ENCODE peak calls at places on chromosomes 1 and 21, in six cellular contexts. N is GM23338, J is PC-3, W is GM23248, I is OCI-LY7, Z is HCT116. S is an unnamed sample.

GRCh38 chr1:225652726-225653462 is at the start of gene ENAH:
- DNase-seq in N (peak; percentile 88), J (peak; percentile 88), W (peak; percentile 93), I (peak; percentile 70), Z (no peak), S (peak; percentile 49)

GRCh38 chr21:26966978-26967913 is at the start of gene ADAMTS5:
- DNase-seq in N (peak; percentile 74), J (peak; percentile 14), W (peak; percentile 92), I (no peak), Z (no peak), S (no peak)

GRCh38 chr21:44442266-44443125 is 12.8 kb upstream of the LRRC3 start:
- DNase-seq in N (no peak), J (no peak), W (no peak), I (no peak), Z (no peak), S (no peak)

GRCh38 chr1:215192306-215192705 is 109.8 kb downstream of the KCNK2 start:
- DNase-seq in N (no peak), J (peak; percentile 85), W (peak; percentile 67), I (no peak), Z (no peak), S (no peak)

GRCh38 chr1:162690672-162691434 is 58.6 kb downstream of the DDR2 start:
- DNase-seq in N (peak; percentile 53), J (peak; percentile 98), W (peak; percentile 98), I (no peak), Z (peak; percentile 73), S (no peak)

GRCh38 chr21:44093761-44094160 is 13.4 kb upstream of the PWP2 start:
- DNase-seq in N (no peak), J (no peak), W (no peak), I (no peak), Z (no peak), S (no peak)

GRCh38 chr1:67138813-67139539 is 4.2 kb upstream of the C1orf141 start:
- DNase-seq in N (no peak), J (no peak), W (no peak), I (no peak), Z (no peak), S (no peak)

GRCh38 chr1:172167801-172168596 is 252.5 kb upstream of the C1orf105 start:
- DNase-seq in N (no peak), J (peak; percentile 33), W (peak; percentile 65), I (no peak), Z (no peak), S (no peak)

GRCh38 chr1:210624722-210625121 is 296.0 kb downstream of the HHAT start:
- DNase-seq in N (no peak), J (no peak), W (no peak), I (no peak), Z (no peak), S (no peak)

GRCh38 chr1:215376544-215377264 is 190.4 kb upstream of the KCTD3 start:
- DNase-seq in N (no peak), J (no peak), W (peak; percentile 76), I (no peak), Z (no peak), S (no peak)

GRCh38 chr1:57378564-57378963 is 45.3 kb downstream of the DAB1 start:
- DNase-seq in N (no peak), J (no peak), W (no peak), I (no peak), Z (no peak), S (no peak)

GRCh38 chr1:164608651-164609057 is 49.7 kb downstream of the PBX1 start:
- DNase-seq in N (peak; percentile 38), J (no peak), W (peak; percentile 55), I (no peak), Z (no peak), S (no peak)

GRCh38 chr1:88799433-88799832 is 91.9 kb downstream of the GTF2B start:
- DNase-seq in N (no peak), J (no peak), W (no peak), I (no peak), Z (no peak), S (no peak)

GRCh38 chr1:64631346-64632052 is 113.4 kb upstream of the RAVER2 start:
- DNase-seq in N (no peak), J (no peak), W (no peak), I (no peak), Z (no peak), S (no peak)

GRCh38 chr1:96562094-96562493 is 159.5 kb upstream of the PTBP2 start:
- DNase-seq in N (peak; percentile 81), J (no peak), W (no peak), I (no peak), Z (no peak), S (peak; percentile 16)

GRCh38 chr21:46392921-46393320 is 65.8 kb upstream of the DIP2A start:
- DNase-seq in N (no peak), J (no peak), W (peak; percentile 96), I (no peak), Z (no peak), S (no peak)

GRCh38 chr21:44520326-44521300 is 19.4 kb downstream of the KRTAP10-1 start:
- DNase-seq in N (no peak), J (no peak), W (no peak), I (no peak), Z (no peak), S (no peak)

GRCh38 chr1:205538211-205538840 is 33.9 kb downstream of the CDK18 start:
- DNase-seq in N (peak; percentile 38), J (peak; percentile 58), W (peak; percentile 49), I (no peak), Z (no peak), S (no peak)

GRCh38 chr1:211648980-211649934 is 26.2 kb downstream of the NEK2 start:
- DNase-seq in N (no peak), J (peak; percentile 32), W (no peak), I (peak; percentile 60), Z (no peak), S (no peak)

GRCh38 chr1:41500781-41501518 is 16.5 kb upstream of the EDN2 start:
- DNase-seq in N (no peak), J (no peak), W (no peak), I (no peak), Z (no peak), S (no peak)

GRCh38 chr1:28775121-28775942 is 36.6 kb upstream of the OPRD1 start:
- DNase-seq in N (peak; percentile 89), J (no peak), W (peak; percentile 72), I (no peak), Z (no peak), S (no peak)

GRCh38 chr1:37429038-37429437 is 45.3 kb upstream of the ZC3H12A start:
- DNase-seq in N (no peak), J (no peak), W (no peak), I (no peak), Z (no peak), S (no peak)

GRCh38 chr1:5718716-5719632 is 273.3 kb downstream of the NPHP4 start:
- DNase-seq in N (no peak), J (no peak), W (no peak), I (no peak), Z (no peak), S (no peak)

GRCh38 chr1:5716126-5716525 is 276.1 kb downstream of the NPHP4 start:
- DNase-seq in N (no peak), J (no peak), W (no peak), I (no peak), Z (no peak), S (no peak)

GRCh38 chr1:5720484-5720883 is 271.7 kb downstream of the NPHP4 start:
- DNase-seq in N (no peak), J (no peak), W (no peak), I (no peak), Z (no peak), S (no peak)

GRCh38 chr1:5720045-5720444 is 272.2 kb downstream of the NPHP4 start:
- DNase-seq in N (no peak), J (no peak), W (no peak), I (no peak), Z (no peak), S (no peak)

DNA sequence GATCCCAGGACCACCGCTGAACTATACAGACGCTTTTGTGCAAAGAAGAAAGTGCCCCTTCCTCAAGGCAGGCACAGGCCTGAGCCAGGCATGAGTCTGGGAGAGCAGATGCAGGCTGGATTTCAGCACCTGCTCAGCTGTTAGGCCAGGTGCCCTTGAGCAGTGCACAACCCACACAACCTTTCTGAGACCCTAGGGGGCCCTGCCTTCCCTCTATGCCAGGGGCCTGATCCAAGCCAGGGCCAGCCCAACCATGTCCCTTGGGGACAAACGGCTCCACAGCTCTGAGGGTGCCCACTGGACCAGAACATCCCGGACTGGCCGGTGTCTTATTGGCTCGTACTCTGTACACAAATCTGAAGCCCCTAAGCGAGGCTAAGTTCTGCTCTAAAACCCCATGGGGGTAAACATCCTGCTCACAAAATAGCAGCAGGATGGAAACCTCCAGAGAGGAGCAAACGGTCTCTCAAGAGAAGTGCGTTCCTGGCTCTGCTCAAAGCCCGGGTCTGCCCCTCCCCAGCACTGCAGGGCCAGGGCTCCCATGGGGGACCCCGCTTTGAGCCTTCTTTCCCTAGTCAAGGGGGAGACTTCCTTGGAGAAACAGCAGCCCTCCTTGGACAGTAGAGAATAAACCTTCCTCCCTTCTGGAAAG is 275.1 kb downstream of the NPHP4 start:
- DNase-seq in N (no peak), J (no peak), W (no peak), I (peak; percentile 53), Z (no peak), S (no peak)
- H3K9me2 ChIP-seq in N (no peaks in the 10 kb centered on the region), J (no peaks in the 10 kb centered on the region), W (no peaks in the 10 kb centered on the region), I (no peaks in the 10 kb centered on the region), Z (no peaks in the 10 kb centered on the region), S (no peaks in the 10 kb centered on the region)

GRCh38 chr1:160704250-160704649 is 7.4 kb downstream of the CD48 start:
- DNase-seq in N (no peak), J (no peak), W (no peak), I (no peak), Z (no peak), S (peak; percentile 41)
- H3K4me1 ChIP-seq in N (peaks cover 9% of the 10 kb centered on the region), J (no peaks in the 10 kb centered on the region), W (no peaks in the 10 kb centered on the region), I (peaks cover 56% of the 10 kb centered on the region), Z (no peaks in the 10 kb centered on the region), S (peaks cover 39% of the 10 kb centered on the region)

GRCh38 chr1:10649484-10650201 is 146.8 kb downstream of the CASZ1 start:
- DNase-seq in N (peak; percentile 83), J (no peak), W (no peak), I (no peak), Z (no peak), S (no peak)
- H3K9me2 ChIP-seq in N (no peaks in the 10 kb centered on the region), J (no peaks in the 10 kb centered on the region), W (no peaks in the 10 kb centered on the region), I (no peaks in the 10 kb centered on the region), Z (no peaks in the 10 kb centered on the region), S (no peaks in the 10 kb centered on the region)

GRCh38 chr1:224501836-224502235 is 67.2 kb upstream of the WDR26 start:
- DNase-seq in N (no peak), J (no peak), W (no peak), I (no peak), Z (no peak), S (no peak)

GRCh38 chr1:224499204-224499603 is 64.6 kb upstream of the WDR26 start:
- DNase-seq in N (no peak), J (peak; percentile 39), W (peak; percentile 44), I (no peak), Z (no peak), S (no peak)

GRCh38 chr1:224502459-224503160 is 68.0 kb upstream of the WDR26 start:
- DNase-seq in N (peak; percentile 53), J (peak; percentile 17), W (no peak), I (no peak), Z (no peak), S (no peak)

GRCh38 chr1:224498574-224499170 is 64.1 kb upstream of the WDR26 start:
- DNase-seq in N (peak; percentile 96), J (peak; percentile 94), W (peak; percentile 83), I (no peak), Z (no peak), S (no peak)

DNA sequence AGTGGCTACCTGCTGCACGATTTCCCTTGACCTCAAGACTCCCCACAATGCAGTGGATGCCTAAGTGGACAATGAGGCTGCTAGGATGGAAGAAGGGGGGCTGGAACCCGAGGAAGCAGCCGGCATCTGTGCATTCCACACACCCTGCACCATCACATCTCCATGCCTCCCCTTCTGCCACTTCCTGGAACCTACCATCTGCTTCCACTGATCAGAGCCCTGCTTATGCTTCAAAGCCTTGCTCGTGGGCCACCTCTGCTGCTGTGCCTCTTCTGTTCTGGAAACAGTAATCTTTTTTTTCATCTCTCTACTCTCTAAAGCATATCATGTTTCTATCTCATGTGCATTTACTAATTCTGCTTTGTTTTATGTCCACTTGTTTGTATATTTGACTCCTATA is 66.2 kb upstream of the WDR26 start:
- DNase-seq in N (no peak), J (no peak), W (no peak), I (no peak), Z (no peak), S (no peak)
- H3K4me1 ChIP-seq in N (peaks cover 53% of the 10 kb centered on the region), J (peaks cover 55% of the 10 kb centered on the region), W (peaks cover 60% of the 10 kb centered on the region), I (peaks cover 45% of the 10 kb centered on the region), Z (peaks cover 48% of the 10 kb centered on the region), S (no peaks in the 10 kb centered on the region)